ENCODE peak calls at places on chromosomes 3 and 15, in eight cellular contexts. F is AG10803, Y is WTC11, N is B cell, D is nephron progenitor cell, E is GM20000, H is GM13976, S is fibroblast of villous mesenchyme. P is an unnamed sample.

GRCh38 chr3:58535531-58536500 is 1.2 kb downstream of the ACOX2 start:
- DNase-seq in F (peak; percentile 23), Y (no peak), N (no peak), D (peak; percentile 35), E (peak; percentile 3), H (no peak), S (peak; percentile 45), P (no peak)

GRCh38 chr3:166351461-166351860 is 514.2 kb upstream of the BCHE start:
- DNase-seq in F (no peak), Y (no peak), N (no peak), D (no peak), E (no peak), H (no peak), S (no peak), P (no peak)

GRCh38 chr3:101243285-101244211 is 76.8 kb downstream of the IMPG2 start:
- DNase-seq in F (peak; percentile 89), Y (no peak), N (no peak), D (no peak), E (no peak), H (no peak), S (no peak), P (no peak)

GRCh38 chr3:73086071-73086494 is 24.6 kb downstream of the EBLN2 start:
- DNase-seq in F (peak; percentile 43), Y (peak; percentile 55), N (peak; percentile 46), D (peak; percentile 66), E (peak; percentile 44), H (peak; percentile 53), S (peak; percentile 48), P (peak; percentile 23)

GRCh38 chr15:51121118-51121517 is 26.4 kb upstream of the TNFAIP8L3 start:
- DNase-seq in F (peak; percentile 88), Y (no peak), N (no peak), D (no peak), E (no peak), H (no peak), S (peak; percentile 78), P (no peak)

GRCh38 chr3:192170659-192171058 is 556.7 kb downstream of the FGF12 start:
- DNase-seq in F (no peak), Y (no peak), N (no peak), D (no peak), E (no peak), H (no peak), S (no peak), P (no peak)

GRCh38 chr3:171797265-171797679 is 13.0 kb downstream of the PLD1 start:
- DNase-seq in F (no peak), Y (no peak), N (no peak), D (no peak), E (no peak), H (no peak), S (no peak), P (no peak)

GRCh38 chr15:51600114-51600513 is 22.5 kb downstream of the DMXL2 start:
- DNase-seq in F (no peak), Y (no peak), N (no peak), D (no peak), E (no peak), H (no peak), S (no peak), P (no peak)

GRCh38 chr3:163809540-163809993 is 1268.7 kb downstream of the SI start:
- DNase-seq in F (no peak), Y (no peak), N (no peak), D (no peak), E (peak; percentile 4), H (peak; percentile 7), S (no peak), P (no peak)

GRCh38 chr3:26647078-26647477 is 24.5 kb downstream of the LRRC3B start:
- DNase-seq in F (no peak), Y (no peak), N (no peak), D (no peak), E (no peak), H (no peak), S (no peak), P (no peak)

GRCh38 chr15:59950603-59951388 is 53.3 kb upstream of the FOXB1 start:
- DNase-seq in F (no peak), Y (no peak), N (no peak), D (no peak), E (no peak), H (no peak), S (no peak), P (no peak)

GRCh38 chr3:10883478-10884234 is 67.6 kb downstream of the SLC6A11 start:
- DNase-seq in F (no peak), Y (peak; percentile 48), N (no peak), D (peak; percentile 36), E (peak; percentile 22), H (peak; percentile 45), S (no peak), P (no peak)

GRCh38 chr15:60135961-60136360 is 131.8 kb downstream of the FOXB1 start:
- DNase-seq in F (no peak), Y (no peak), N (no peak), D (no peak), E (no peak), H (no peak), S (no peak), P (no peak)

GRCh38 chr15:59686389-59686788 is 2.7 kb downstream of the BNIP2 start:
- DNase-seq in F (no peak), Y (no peak), N (peak; percentile 62), D (no peak), E (peak; percentile 69), H (peak; percentile 49), S (no peak), P (no peak)

GRCh38 chr3:166471074-166471753 is 634.0 kb upstream of the BCHE start:
- DNase-seq in F (no peak), Y (no peak), N (no peak), D (no peak), E (no peak), H (no peak), S (no peak), P (no peak)

GRCh38 chr15:46129145-46129544 is 494.3 kb downstream of the SQOR start:
- DNase-seq in F (peak; percentile 31), Y (no peak), N (no peak), D (no peak), E (no peak), H (no peak), S (peak; percentile 0), P (no peak)

GRCh38 chr3:176767385-176767784 is 429.9 kb downstream of the TBL1XR1 start:
- DNase-seq in F (peak; percentile 60), Y (no peak), N (no peak), D (no peak), E (no peak), H (no peak), S (peak; percentile 2), P (no peak)

GRCh38 chr3:4232798-4233197 is 70.4 kb upstream of the SETMAR start:
- DNase-seq in F (no peak), Y (no peak), N (no peak), D (no peak), E (no peak), H (no peak), S (no peak), P (no peak)

GRCh38 chr15:55106155-55106554 is 90.6 kb downstream of the RSL24D1 start:
- DNase-seq in F (no peak), Y (no peak), N (no peak), D (no peak), E (no peak), H (no peak), S (no peak), P (no peak)

GRCh38 chr15:96285715-96286367 is 44.7 kb upstream of the NR2F2 start:
- DNase-seq in F (no peak), Y (no peak), N (no peak), D (no peak), E (no peak), H (no peak), S (no peak), P (no peak)

DNA sequence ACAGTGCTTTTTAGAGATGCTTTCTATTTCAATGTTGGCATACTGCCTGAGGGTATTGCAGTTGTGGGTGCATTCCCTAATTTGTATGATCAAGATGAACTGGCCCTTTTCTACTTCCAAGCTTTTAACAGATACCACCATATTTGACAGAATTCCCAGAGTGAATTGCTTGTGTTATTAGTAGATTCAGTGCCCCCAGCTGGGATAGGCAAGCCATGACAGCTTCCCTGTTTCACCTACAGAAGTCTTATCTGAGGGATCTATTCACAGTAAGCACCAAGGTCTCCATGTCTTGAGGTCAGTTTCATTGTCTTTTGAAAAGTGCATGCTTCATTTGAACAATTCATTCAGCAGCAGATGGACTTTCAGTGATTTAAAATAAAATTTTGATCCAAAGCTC is 68.8 kb upstream of the GOLGA6B start:
- DNase-seq in F (peak; percentile 24), Y (no peak), N (no peak), D (no peak), E (no peak), H (no peak), S (peak; percentile 28), P (no peak)
- TF ChIP-seq CTCF in F (peak; percentile 43), Y (no peak), N (no peak), D (no peak), E (no peak), H (no peak), S (peak; percentile 33), P (no peak)

GRCh38 chr15:25268166-25268565 is 170.7 kb downstream of the UBE3A start:
- DNase-seq in F (no peak), Y (no peak), N (no peak), D (no peak), E (no peak), H (no peak), S (no peak), P (no peak)
- TF ChIP-seq CTCF in F (no peak), Y (no peak), N (no peak), D (peak; percentile 20), E (no peak), H (no peak), S (no peak), P (no peak)

GRCh38 chr15:82624438-82624837 is 22.7 kb downstream of the CPEB1 start:
- DNase-seq in F (no peak), Y (no peak), N (no peak), D (no peak), E (no peak), H (no peak), S (no peak), P (no peak)

GRCh38 chr15:82624008-82624407 is 23.2 kb downstream of the CPEB1 start:
- DNase-seq in F (peak; percentile 43), Y (no peak), N (no peak), D (no peak), E (no peak), H (no peak), S (no peak), P (no peak)

GRCh38 chr15:82625136-82625535 is 22.0 kb downstream of the CPEB1 start:
- DNase-seq in F (peak; percentile 46), Y (no peak), N (no peak), D (no peak), E (no peak), H (no peak), S (no peak), P (no peak)

GRCh38 chr15:82621970-82622369 is 25.2 kb downstream of the CPEB1 start:
- DNase-seq in F (no peak), Y (no peak), N (no peak), D (no peak), E (no peak), H (no peak), S (no peak), P (no peak)
- TF ChIP-seq CTCF in F (no peak), Y (no peak), N (no peak), D (no peak), E (no peak), H (no peak), S (peak; percentile 20), P (no peak)

DNA sequence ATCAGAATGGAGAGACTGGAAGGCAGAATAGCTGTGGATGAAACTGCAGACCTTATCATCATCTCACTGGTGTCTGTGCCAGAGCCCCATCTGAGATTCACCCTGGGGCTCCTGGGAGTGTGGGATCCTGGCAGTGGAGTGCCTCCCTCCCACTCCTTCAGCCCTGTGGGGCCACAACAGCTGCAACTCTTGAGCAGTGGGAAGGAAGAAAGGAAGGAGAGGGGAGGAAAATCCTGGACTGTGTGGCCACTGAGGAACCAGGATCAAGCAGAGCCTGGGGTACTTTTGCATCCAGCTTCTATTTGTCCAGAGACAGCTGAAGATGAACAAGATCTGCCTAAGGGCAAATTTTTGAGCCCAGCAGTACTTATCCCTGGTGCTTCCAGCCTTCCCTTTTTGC is 13.1 kb upstream of the ALDH1A2 start:
- DNase-seq in F (no peak), Y (no peak), N (no peak), D (no peak), E (no peak), H (no peak), S (no peak), P (no peak)
- TF ChIP-seq CTCF in F (no peak), Y (no peak), N (no peak), D (no peak), E (no peak), H (no peak), S (no peak), P (no peak)

P was measured in natural killer cell.